ENCODE peak calls at places on chromosomes 6 and 20, in nine cellular contexts. One of them, this sample, is unnamed. For H3K4me1, the result is how much of the 10 kb centered on the place peaks cover.

GRCh38 chr6:29517245-29517644 is 29.5 kb upstream of the MAS1L start:
- DNase-seq in astrocyte: no peak
- DNase-seq in IMR-90: no peak
- DNase-seq in fibroblast of lung: no peak
- DNase-seq in mucosa of descending colon: no peak
- DNase-seq in iPS DF 6.9: no peak
- DNase-seq in suprapubic skin: no peak
- DNase-seq in uterus: no peak
- DNase-seq in CD8-positive, alpha-beta memory T cell: no peak
- DNase-seq in this sample: no peak

GRCh38 chr20:32352101-32352720 is 5.9 kb upstream of the ASXL1 start:
- DNase-seq in astrocyte: no peak
- DNase-seq in IMR-90: no peak
- DNase-seq in fibroblast of lung: no peak
- DNase-seq in mucosa of descending colon: no peak
- DNase-seq in iPS DF 6.9: no peak
- DNase-seq in suprapubic skin: no peak
- DNase-seq in uterus: no peak
- DNase-seq in CD8-positive, alpha-beta memory T cell: no peak
- DNase-seq in this sample: no peak

GRCh38 chr6:169139179-169139971 is 114.3 kb downstream of the THBS2 start:
- DNase-seq in astrocyte: no peak
- DNase-seq in IMR-90: no peak
- DNase-seq in fibroblast of lung: no peak
- DNase-seq in mucosa of descending colon: no peak
- DNase-seq in iPS DF 6.9: no peak
- DNase-seq in suprapubic skin: peak
- DNase-seq in uterus: no peak
- DNase-seq in CD8-positive, alpha-beta memory T cell: no peak
- DNase-seq in this sample: no peak

GRCh38 chr6:106163966-106164877 is 78.1 kb downstream of the PRDM1 start:
- DNase-seq in astrocyte: peak
- DNase-seq in IMR-90: peak
- DNase-seq in fibroblast of lung: peak
- DNase-seq in mucosa of descending colon: peak
- DNase-seq in iPS DF 6.9: no peak
- DNase-seq in suprapubic skin: peak
- DNase-seq in uterus: peak
- DNase-seq in CD8-positive, alpha-beta memory T cell: no peak
- DNase-seq in this sample: no peak

GRCh38 chr20:48682529-48683385 is 145.0 kb downstream of the PREX1 start:
- DNase-seq in astrocyte: peak
- DNase-seq in IMR-90: peak
- DNase-seq in fibroblast of lung: peak
- DNase-seq in mucosa of descending colon: peak
- DNase-seq in iPS DF 6.9: no peak
- DNase-seq in suprapubic skin: no peak
- DNase-seq in uterus: peak
- DNase-seq in CD8-positive, alpha-beta memory T cell: no peak
- DNase-seq in this sample: no peak

GRCh38 chr6:6694825-6695710 is 106.5 kb downstream of the LY86 start:
- DNase-seq in astrocyte: no peak
- DNase-seq in IMR-90: no peak
- DNase-seq in fibroblast of lung: peak
- DNase-seq in mucosa of descending colon: peak
- DNase-seq in iPS DF 6.9: no peak
- DNase-seq in suprapubic skin: no peak
- DNase-seq in uterus: peak
- DNase-seq in CD8-positive, alpha-beta memory T cell: no peak
- DNase-seq in this sample: no peak

GRCh38 chr6:111487656-111488055 is 4.6 kb upstream of the REV3L start:
- DNase-seq in astrocyte: peak
- DNase-seq in IMR-90: peak
- DNase-seq in fibroblast of lung: peak
- DNase-seq in mucosa of descending colon: no peak
- DNase-seq in iPS DF 6.9: no peak
- DNase-seq in suprapubic skin: no peak
- DNase-seq in uterus: no peak
- DNase-seq in CD8-positive, alpha-beta memory T cell: no peak
- DNase-seq in this sample: no peak

GRCh38 chr6:157241411-157241979 is 81.8 kb downstream of the TMEM242 start:
- DNase-seq in astrocyte: no peak
- DNase-seq in IMR-90: no peak
- DNase-seq in fibroblast of lung: no peak
- DNase-seq in mucosa of descending colon: peak
- DNase-seq in iPS DF 6.9: no peak
- DNase-seq in suprapubic skin: no peak
- DNase-seq in uterus: no peak
- DNase-seq in CD8-positive, alpha-beta memory T cell: no peak
- DNase-seq in this sample: no peak

GRCh38 chr6:88263591-88263990 is 97.4 kb upstream of the CNR1 start:
- DNase-seq in astrocyte: no peak
- DNase-seq in IMR-90: no peak
- DNase-seq in fibroblast of lung: no peak
- DNase-seq in mucosa of descending colon: no peak
- DNase-seq in iPS DF 6.9: no peak
- DNase-seq in suprapubic skin: no peak
- DNase-seq in uterus: no peak
- DNase-seq in CD8-positive, alpha-beta memory T cell: no peak
- DNase-seq in this sample: no peak

GRCh38 chr6:33217246-33217645 is 8.9 kb downstream of the RING1 start:
- DNase-seq in astrocyte: no peak
- DNase-seq in IMR-90: no peak
- DNase-seq in fibroblast of lung: no peak
- DNase-seq in mucosa of descending colon: no peak
- DNase-seq in iPS DF 6.9: no peak
- DNase-seq in suprapubic skin: peak
- DNase-seq in uterus: no peak
- DNase-seq in CD8-positive, alpha-beta memory T cell: no peak
- DNase-seq in this sample: no peak

GRCh38 chr20:43568706-43569105 is 9.9 kb downstream of the SGK2 start:
- DNase-seq in astrocyte: no peak
- DNase-seq in IMR-90: no peak
- DNase-seq in fibroblast of lung: no peak
- DNase-seq in mucosa of descending colon: no peak
- DNase-seq in iPS DF 6.9: no peak
- DNase-seq in suprapubic skin: no peak
- DNase-seq in uterus: no peak
- DNase-seq in CD8-positive, alpha-beta memory T cell: no peak
- DNase-seq in this sample: no peak

GRCh38 chr20:54356726-54357235 is 118.6 kb upstream of the DOK5 start:
- DNase-seq in astrocyte: no peak
- DNase-seq in IMR-90: no peak
- DNase-seq in fibroblast of lung: peak
- DNase-seq in mucosa of descending colon: no peak
- DNase-seq in iPS DF 6.9: no peak
- DNase-seq in suprapubic skin: no peak
- DNase-seq in uterus: no peak
- DNase-seq in CD8-positive, alpha-beta memory T cell: no peak
- DNase-seq in this sample: no peak

GRCh38 chr6:87706187-87706966 is 4.3 kb upstream of the AKIRIN2 start:
- DNase-seq in astrocyte: peak
- DNase-seq in IMR-90: peak
- DNase-seq in fibroblast of lung: peak
- DNase-seq in mucosa of descending colon: no peak
- DNase-seq in iPS DF 6.9: no peak
- DNase-seq in suprapubic skin: no peak
- DNase-seq in uterus: no peak
- DNase-seq in CD8-positive, alpha-beta memory T cell: no peak
- DNase-seq in this sample: no peak

GRCh38 chr6:24827162-24827561 is 28.4 kb upstream of the ARMH2 start:
- DNase-seq in astrocyte: no peak
- DNase-seq in IMR-90: no peak
- DNase-seq in fibroblast of lung: no peak
- DNase-seq in mucosa of descending colon: peak
- DNase-seq in iPS DF 6.9: no peak
- DNase-seq in suprapubic skin: no peak
- DNase-seq in uterus: no peak
- DNase-seq in CD8-positive, alpha-beta memory T cell: no peak
- DNase-seq in this sample: no peak

GRCh38 chr20:16671753-16672152 is 58.1 kb upstream of the SNRPB2 start:
- DNase-seq in astrocyte: no peak
- DNase-seq in IMR-90: no peak
- DNase-seq in fibroblast of lung: no peak
- DNase-seq in mucosa of descending colon: no peak
- DNase-seq in iPS DF 6.9: no peak
- DNase-seq in suprapubic skin: no peak
- DNase-seq in uterus: no peak
- DNase-seq in CD8-positive, alpha-beta memory T cell: no peak
- DNase-seq in this sample: no peak

GRCh38 chr6:168951224-168951616 is 302.4 kb downstream of the THBS2 start:
- DNase-seq in astrocyte: no peak
- DNase-seq in IMR-90: no peak
- DNase-seq in fibroblast of lung: no peak
- DNase-seq in mucosa of descending colon: no peak
- DNase-seq in iPS DF 6.9: no peak
- DNase-seq in suprapubic skin: no peak
- DNase-seq in uterus: no peak
- DNase-seq in CD8-positive, alpha-beta memory T cell: no peak
- DNase-seq in this sample: no peak

GRCh38 chr6:17281497-17282481 is 628 bp downstream of the RBM24 start:
- DNase-seq in astrocyte: peak
- DNase-seq in IMR-90: peak
- DNase-seq in fibroblast of lung: peak
- DNase-seq in mucosa of descending colon: peak
- DNase-seq in iPS DF 6.9: no peak
- DNase-seq in suprapubic skin: peak
- DNase-seq in uterus: peak
- DNase-seq in CD8-positive, alpha-beta memory T cell: no peak
- DNase-seq in this sample: no peak

GRCh38 chr20:56605597-56605996 is 23.5 kb upstream of the TFAP2C start:
- DNase-seq in astrocyte: no peak
- DNase-seq in IMR-90: no peak
- DNase-seq in fibroblast of lung: no peak
- DNase-seq in mucosa of descending colon: no peak
- DNase-seq in iPS DF 6.9: no peak
- DNase-seq in suprapubic skin: no peak
- DNase-seq in uterus: no peak
- DNase-seq in CD8-positive, alpha-beta memory T cell: no peak
- DNase-seq in this sample: no peak

DNA sequence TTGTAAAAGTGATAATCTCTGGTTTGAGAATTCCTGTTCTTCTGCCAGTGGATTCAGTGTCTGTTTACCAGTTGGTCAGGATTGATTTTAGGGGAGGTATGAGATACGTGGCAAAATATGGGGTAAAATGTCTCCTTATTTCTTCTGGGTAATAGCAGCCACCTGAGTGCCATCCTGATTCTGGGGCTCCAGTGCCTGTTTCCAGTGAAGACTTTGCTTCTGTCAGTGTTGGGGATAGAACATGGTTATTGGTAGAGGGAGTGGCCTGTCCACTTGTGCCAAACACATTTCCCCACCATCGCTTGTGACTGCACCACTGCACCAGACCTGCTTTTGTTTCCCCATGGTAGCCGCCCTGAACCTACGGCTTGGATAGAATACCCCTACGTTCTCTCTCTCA is 15.7 kb downstream of the PANK2 start:
- DNase-seq in astrocyte: no peak
- DNase-seq in IMR-90: no peak
- DNase-seq in fibroblast of lung: no peak
- DNase-seq in mucosa of descending colon: no peak
- DNase-seq in iPS DF 6.9: no peak
- DNase-seq in suprapubic skin: no peak
- DNase-seq in uterus: no peak
- DNase-seq in CD8-positive, alpha-beta memory T cell: no peak
- DNase-seq in this sample: no peak
- H3K4me1 ChIP-seq in astrocyte: under half
- H3K4me1 ChIP-seq in IMR-90: under half
- H3K4me1 ChIP-seq in fibroblast of lung: under half
- H3K4me1 ChIP-seq in mucosa of descending colon: under half
- H3K4me1 ChIP-seq in iPS DF 6.9: under half
- H3K4me1 ChIP-seq in suprapubic skin: under half
- H3K4me1 ChIP-seq in uterus: under half
- H3K4me1 ChIP-seq in CD8-positive, alpha-beta memory T cell: under half
- H3K4me1 ChIP-seq in this sample: half or more

GRCh38 chr20:18669241-18670019 is 81.6 kb downstream of the DTD1 start:
- DNase-seq in astrocyte: no peak
- DNase-seq in IMR-90: no peak
- DNase-seq in fibroblast of lung: no peak
- DNase-seq in mucosa of descending colon: no peak
- DNase-seq in iPS DF 6.9: no peak
- DNase-seq in suprapubic skin: no peak
- DNase-seq in uterus: no peak
- DNase-seq in CD8-positive, alpha-beta memory T cell: no peak
- DNase-seq in this sample: no peak
- H3K4me3 ChIP-seq in astrocyte: no peak
- H3K4me3 ChIP-seq in IMR-90: no peak
- H3K4me3 ChIP-seq in fibroblast of lung: no peak
- H3K4me3 ChIP-seq in mucosa of descending colon: no peak
- H3K4me3 ChIP-seq in iPS DF 6.9: no peak
- H3K4me3 ChIP-seq in suprapubic skin: no peak
- H3K4me3 ChIP-seq in uterus: no peak
- H3K4me3 ChIP-seq in CD8-positive, alpha-beta memory T cell: no peak
- H3K4me3 ChIP-seq in this sample: no peak

GRCh38 chr6:44044154-44044539 is 83.1 kb downstream of the MRPL14 start:
- DNase-seq in astrocyte: no peak
- DNase-seq in IMR-90: peak
- DNase-seq in fibroblast of lung: peak
- DNase-seq in mucosa of descending colon: no peak
- DNase-seq in iPS DF 6.9: no peak
- DNase-seq in suprapubic skin: no peak
- DNase-seq in uterus: no peak
- DNase-seq in CD8-positive, alpha-beta memory T cell: no peak
- DNase-seq in this sample: no peak
- H3K4me1 ChIP-seq in astrocyte: under half
- H3K4me1 ChIP-seq in IMR-90: under half
- H3K4me1 ChIP-seq in fibroblast of lung: under half
- H3K4me1 ChIP-seq in mucosa of descending colon: under half
- H3K4me1 ChIP-seq in iPS DF 6.9: under half
- H3K4me1 ChIP-seq in suprapubic skin: half or more
- H3K4me1 ChIP-seq in uterus: under half
- H3K4me1 ChIP-seq in CD8-positive, alpha-beta memory T cell: under half
- H3K4me1 ChIP-seq in this sample: under half

DNA sequence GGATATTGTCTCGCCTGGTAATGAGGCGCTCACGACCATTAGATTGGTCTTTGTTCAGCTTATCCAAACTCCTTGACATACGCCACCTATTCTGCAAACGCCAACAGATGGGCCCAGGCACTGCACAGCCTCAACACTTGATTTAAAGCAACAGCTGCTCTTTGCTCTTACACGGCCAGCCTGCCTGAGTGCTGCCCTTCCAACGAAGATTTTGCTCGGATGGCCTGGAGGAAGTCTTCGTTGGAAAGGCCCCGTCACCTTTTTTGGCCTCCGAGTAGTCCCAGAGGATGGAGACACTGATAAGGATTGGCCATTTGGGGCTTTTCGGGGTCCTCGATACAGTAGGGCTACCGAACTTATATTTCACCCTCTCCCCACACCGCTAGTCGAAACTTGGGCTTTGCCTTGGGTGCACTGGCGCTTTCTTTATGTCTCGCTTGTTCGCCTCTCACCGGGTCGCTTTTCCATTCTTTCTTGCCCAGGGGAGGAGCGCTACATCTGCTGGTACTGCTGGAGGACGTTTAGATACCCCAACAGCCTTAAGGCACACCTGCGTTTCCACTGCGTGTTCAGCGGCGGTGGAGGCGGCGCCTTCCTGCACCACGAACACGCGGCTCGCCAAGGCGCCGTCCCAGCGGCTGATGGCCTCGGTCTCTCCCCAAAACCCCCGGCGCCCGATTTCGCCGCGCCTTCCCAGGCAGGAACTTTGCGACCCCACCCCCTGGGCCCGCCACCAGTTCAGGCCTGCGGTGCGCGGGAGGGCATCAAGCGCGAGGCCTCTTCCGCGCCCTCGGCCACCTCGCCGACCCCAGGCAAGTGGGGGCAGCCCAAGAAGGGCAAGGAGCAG is 6.1 kb downstream of the PRDM13 start:
- DNase-seq in astrocyte: no peak
- DNase-seq in IMR-90: no peak
- DNase-seq in fibroblast of lung: no peak
- DNase-seq in mucosa of descending colon: no peak
- DNase-seq in iPS DF 6.9: no peak
- DNase-seq in suprapubic skin: no peak
- DNase-seq in uterus: no peak
- DNase-seq in CD8-positive, alpha-beta memory T cell: no peak
- DNase-seq in this sample: no peak
- H3K4me3 ChIP-seq in astrocyte: no peak
- H3K4me3 ChIP-seq in IMR-90: peak
- H3K4me3 ChIP-seq in fibroblast of lung: no peak
- H3K4me3 ChIP-seq in mucosa of descending colon: no peak
- H3K4me3 ChIP-seq in iPS DF 6.9: peak
- H3K4me3 ChIP-seq in suprapubic skin: peak
- H3K4me3 ChIP-seq in uterus: peak
- H3K4me3 ChIP-seq in CD8-positive, alpha-beta memory T cell: no peak
- H3K4me3 ChIP-seq in this sample: peak